ENCODE peak calls at places on chromosomes 16 and 17, in six cellular contexts. S, N, X, H, R and L are unnamed samples.

GRCh38 chr16:22366371-22366770 is 8.0 kb downstream of the CDR2 start:
- DNase-seq in S (no peak), N (no peak), X (no peak), H (no peak), R (no peak), L (no peak)

GRCh38 chr16:48300391-48300856 is 53.1 kb upstream of the ABCC11 start:
- DNase-seq in S (no peak), N (no peak), X (no peak), H (no peak), R (peak), L (no peak)

GRCh38 chr16:11229906-11230305 is 26.1 kb downstream of the SOCS1 start:
- DNase-seq in S (no peak), N (no peak), X (no peak), H (peak), R (no peak), L (no peak)

GRCh38 chr17:14616508-14616907 is 315.6 kb downstream of the HS3ST3B1 start:
- DNase-seq in S (no peak), N (no peak), X (no peak), H (no peak), R (no peak), L (no peak)

GRCh38 chr16:54926166-54926838 is 4.4 kb upstream of the IRX5 start:
- DNase-seq in S (no peak), N (no peak), X (no peak), H (no peak), R (no peak), L (no peak)

GRCh38 chr17:27264068-27264812 is 29.7 kb upstream of the WSB1 start:
- DNase-seq in S (no peak), N (no peak), X (no peak), H (peak), R (no peak), L (no peak)

GRCh38 chr16:30122621-30123160 is 329 bp downstream of the MAPK3 start:
- DNase-seq in S (no peak), N (no peak), X (peak), H (peak), R (no peak), L (no peak)

GRCh38 chr17:16363749-16364536 is 10.7 kb upstream of the CENPV start:
- DNase-seq in S (peak), N (no peak), X (peak), H (peak), R (peak), L (peak)

GRCh38 chr17:43517615-43518386 is 28.3 kb downstream of the ETV4 start:
- DNase-seq in S (no peak), N (no peak), X (no peak), H (no peak), R (no peak), L (no peak)

GRCh38 chr17:14299261-14300093 is 1.4 kb upstream of the HS3ST3B1 start:
- DNase-seq in S (no peak), N (no peak), X (peak), H (peak), R (no peak), L (no peak)

GRCh38 chr16:11986521-11987057 is 10.1 kb downstream of the SNX29 start:
- DNase-seq in S (no peak), N (no peak), X (no peak), H (no peak), R (no peak), L (no peak)

GRCh38 chr17:50371526-50371925 is 1.5 kb downstream of the MRPL27 start:
- DNase-seq in S (no peak), N (no peak), X (no peak), H (no peak), R (no peak), L (no peak)

GRCh38 chr17:71484546-71484945 is 636.3 kb upstream of the SOX9 start:
- DNase-seq in S (no peak), N (no peak), X (no peak), H (no peak), R (no peak), L (no peak)

GRCh38 chr17:66373944-66374817 is 71.8 kb downstream of the PRKCA start:
- DNase-seq in S (peak), N (no peak), X (peak), H (peak), R (no peak), L (no peak)

GRCh38 chr17:42312285-42313130 is 24.2 kb downstream of the STAT5A start:
- DNase-seq in S (peak), N (no peak), X (peak), H (peak), R (peak), L (peak)

GRCh38 chr16:54986404-54986803 is 55.7 kb downstream of the IRX5 start:
- DNase-seq in S (no peak), N (no peak), X (no peak), H (no peak), R (no peak), L (no peak)

GRCh38 chr17:66190738-66191606 is 961 bp downstream of the CEP112 start:
- DNase-seq in S (no peak), N (no peak), X (no peak), H (peak), R (no peak), L (no peak)

GRCh38 chr17:65430209-65430833 is 131.1 kb downstream of the AXIN2 start:
- DNase-seq in S (no peak), N (no peak), X (no peak), H (no peak), R (no peak), L (no peak)

GRCh38 chr17:35161281-35161761 is 13.7 kb downstream of the UNC45B start:
- DNase-seq in S (peak), N (no peak), X (no peak), H (no peak), R (no peak), L (no peak)

GRCh38 chr17:3961564-3962047 is 2.6 kb downstream of the ATP2A3 start:
- DNase-seq in S (no peak), N (no peak), X (no peak), H (peak), R (no peak), L (no peak)

GRCh38 chr17:75813081-75814020 is 28.7 kb downstream of the UNK start:
- DNase-seq in S (no peak), N (no peak), X (no peak), H (no peak), R (no peak), L (no peak)

GRCh38 chr16:84832488-84833141 is 12.8 kb downstream of the CRISPLD2 start:
- DNase-seq in S (no peak), N (no peak), X (peak), H (peak), R (peak), L (no peak)

GRCh38 chr17:45146616-45147101 is 1.6 kb upstream of the HEXIM1 start:
- DNase-seq in S (no peak), N (no peak), X (no peak), H (peak), R (peak), L (no peak)

GRCh38 chr17:7295230-7296180 is 1.1 kb upstream of the YBX2 start:
- DNase-seq in S (no peak), N (no peak), X (no peak), H (peak), R (no peak), L (no peak)

DNA sequence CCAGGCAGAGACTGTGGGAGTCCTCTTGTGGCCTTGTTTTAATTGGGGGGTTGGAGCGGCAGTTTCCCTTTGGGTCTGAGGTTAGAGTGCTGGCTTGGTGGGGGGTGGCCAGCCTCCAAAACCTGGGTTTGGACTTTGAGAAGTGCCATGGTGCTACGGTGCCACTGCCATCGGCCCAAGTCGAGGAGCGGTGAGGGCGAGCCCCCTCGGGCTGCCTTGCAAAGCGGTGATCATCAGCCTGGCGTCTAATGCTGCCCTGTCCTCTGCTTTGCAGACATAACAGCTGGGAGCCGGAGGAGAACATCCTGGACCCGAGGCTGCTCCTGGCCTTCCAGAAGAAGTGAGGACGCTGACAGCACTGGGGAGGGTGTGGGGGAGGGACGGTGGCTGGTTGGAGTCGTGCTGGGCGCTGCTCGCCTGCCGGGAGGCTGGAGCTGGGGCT is 1.2 kb downstream of the CBX2 start:
- DNase-seq in S (no peak), N (no peak), X (no peak), H (no peak), R (no peak), L (no peak)
- H3K27ac ChIP-seq in S (no peak), N (no peak), X (no peak), H (no peak), R (no peak), L (no peak)

DNA sequence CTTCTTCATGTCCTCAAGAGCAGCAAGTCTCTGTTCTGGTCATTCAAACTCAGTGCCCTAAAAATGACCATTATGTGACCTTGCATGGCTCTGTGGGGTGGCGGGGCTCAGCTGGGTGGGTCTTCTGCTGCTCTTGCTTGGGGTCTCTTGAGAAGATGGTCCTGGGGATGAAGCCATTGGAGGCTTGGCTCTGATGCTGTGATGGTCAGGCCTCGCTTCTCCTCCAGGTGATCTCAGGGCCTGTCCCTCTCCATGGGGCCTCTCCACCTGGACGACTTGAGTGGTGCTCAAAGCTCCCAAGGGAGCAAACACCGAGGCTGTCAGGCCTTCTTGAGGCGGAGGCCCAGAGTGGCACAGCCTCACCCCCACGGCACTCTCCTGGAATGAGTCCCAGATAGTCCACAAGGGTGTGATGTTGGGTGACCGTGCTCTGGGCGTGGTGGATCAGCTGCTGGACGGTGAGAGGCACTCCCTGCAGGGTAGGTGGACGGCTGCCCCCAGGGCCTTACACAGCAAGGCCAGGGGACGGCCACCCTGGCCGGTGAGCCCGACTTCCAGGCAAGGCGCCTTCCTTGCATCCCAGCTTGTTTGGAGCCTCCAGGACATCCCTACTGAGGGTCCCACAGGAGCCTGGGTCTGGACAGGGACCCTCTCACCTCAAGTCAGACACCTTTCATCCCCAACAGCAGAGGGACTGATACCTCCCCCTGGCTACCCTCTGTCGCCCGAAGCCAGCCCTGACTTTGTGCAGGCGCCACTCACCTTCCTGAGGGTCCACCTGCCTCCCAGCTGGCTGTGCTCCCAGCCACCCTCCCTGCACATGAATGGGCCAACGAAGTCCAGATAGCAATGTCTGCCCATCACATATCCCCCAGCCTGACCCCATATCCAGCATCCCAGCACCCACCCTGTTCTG is 48.7 kb downstream of the USP22 start:
- DNase-seq in S (no peak), N (no peak), X (peak), H (no peak), R (no peak), L (no peak)
- H3K27ac ChIP-seq in S (no peak), N (no peak), X (no peak), H (no peak), R (no peak), L (peak)

DNA sequence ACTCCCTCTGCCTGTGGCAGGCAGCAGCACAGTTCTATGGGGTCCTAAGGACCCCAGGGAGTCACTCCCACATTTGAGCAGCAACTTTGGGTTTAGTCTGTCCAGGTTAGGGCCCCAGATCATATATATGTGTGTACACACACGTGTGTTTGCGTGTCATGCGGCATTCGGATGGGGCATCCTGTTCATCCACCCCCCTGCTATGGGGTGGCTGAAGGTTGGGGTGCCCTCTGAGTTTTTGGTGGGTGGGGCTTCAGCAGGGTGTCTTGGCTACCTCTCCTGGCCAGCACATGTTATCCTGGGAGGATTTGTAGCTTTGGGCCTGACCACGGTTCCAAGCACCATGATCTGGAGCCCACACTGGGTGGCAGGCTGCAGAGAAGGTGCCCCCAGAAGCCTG is 100.7 kb downstream of the RAB11FIP4 start:
- DNase-seq in S (no peak), N (no peak), X (no peak), H (no peak), R (no peak), L (no peak)
- H3K27ac ChIP-seq in S (no peak), N (no peak), X (peak), H (no peak), R (no peak), L (peak)

GRCh38 chr17:19398301-19399181 is 11.6 kb upstream of the MFAP4 start:
- DNase-seq in S (no peak), N (no peak), X (no peak), H (peak), R (peak), L (no peak)
- H3K27ac ChIP-seq in S (no peak), N (no peak), X (peak), H (peak), R (peak), L (no peak)

GRCh38 chr17:81277421-81277820 is 17.7 kb downstream of the SLC38A10 start:
- DNase-seq in S (no peak), N (no peak), X (peak), H (peak), R (no peak), L (no peak)
- H3K27ac ChIP-seq in S (no peak), N (no peak), X (peak), H (peak), R (no peak), L (peak)

DNA sequence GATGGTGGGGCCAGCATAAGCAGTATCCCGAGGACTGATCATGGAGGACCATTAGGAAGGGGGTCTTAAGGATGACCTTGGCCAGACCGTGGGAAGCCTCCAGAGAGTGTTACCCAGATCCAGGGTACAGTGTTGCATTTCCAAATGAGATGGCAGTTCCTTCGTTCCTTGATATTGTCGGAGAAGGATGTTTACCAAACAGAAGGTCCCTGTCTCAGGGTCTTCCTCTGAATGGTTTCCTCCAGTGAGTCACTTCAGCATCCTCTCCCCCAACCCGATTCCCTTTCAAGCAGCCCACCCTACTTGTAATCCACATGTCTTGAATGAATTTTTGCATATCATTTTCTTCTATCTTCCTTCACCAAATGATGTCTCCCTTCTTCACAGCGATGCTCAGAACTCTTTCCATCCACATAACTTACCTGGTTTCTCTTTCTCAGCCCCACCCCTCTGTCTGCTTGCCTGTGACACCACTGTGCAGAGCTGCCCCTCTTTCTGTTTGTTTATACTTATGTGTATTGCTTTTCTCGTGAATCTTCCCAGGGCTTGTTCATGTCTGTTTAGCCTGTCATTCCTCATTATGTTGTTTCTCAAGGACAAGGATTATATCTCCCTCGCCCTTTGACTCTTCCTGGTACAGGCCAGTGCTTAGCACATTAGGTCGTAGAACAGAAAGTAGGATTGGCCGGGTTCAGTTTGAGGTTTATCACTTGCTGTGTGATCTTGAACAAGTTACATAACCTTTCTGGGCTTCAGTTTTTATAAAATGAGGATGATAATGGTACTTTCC is 5.7 kb downstream of the GOSR2 start:
- DNase-seq in S (no peak), N (no peak), X (no peak), H (no peak), R (no peak), L (no peak)
- H3K27ac ChIP-seq in S (no peak), N (no peak), X (peak), H (no peak), R (peak), L (no peak)

GRCh38 chr16:52574105-52574437 is 27.1 kb upstream of the TOX3 start:
- DNase-seq in S (no peak), N (no peak), X (no peak), H (no peak), R (no peak), L (no peak)
- H3K27ac ChIP-seq in S (no peak), N (no peak), X (peak), H (peak), R (peak), L (no peak)

GRCh38 chr16:67641779-67642708 is 2.9 kb upstream of the CARMIL2 start:
- DNase-seq in S (no peak), N (no peak), X (no peak), H (no peak), R (no peak), L (no peak)
- H3K27ac ChIP-seq in S (no peak), N (no peak), X (no peak), H (no peak), R (no peak), L (no peak)